ENCODE peak calls at places on chromosome 22, in four cellular contexts. Y, T, N and O are unnamed samples.

GRCh38 chr22:23070418-23071162 is at the start of gene GNAZ:
- DNase-seq in Y (no peak), T (peak; percentile 70), N (peak; percentile 11), O (peak; percentile 74)

GRCh38 chr22:48535868-48536690 is 1291.6 kb downstream of the BRD1 start:
- DNase-seq in Y (no peak), T (no peak), N (no peak), O (no peak)

GRCh38 chr22:37454857-37455686 is 27.8 kb upstream of the ELFN2 start:
- DNase-seq in Y (no peak), T (no peak), N (no peak), O (no peak)

GRCh38 chr22:37082251-37082650 is 27.3 kb downstream of the TMPRSS6 start:
- DNase-seq in Y (no peak), T (no peak), N (no peak), O (no peak)

GRCh38 chr22:37906364-37907008 is 389 bp downstream of the MICALL1 start:
- DNase-seq in Y (no peak), T (no peak), N (peak; percentile 28), O (no peak)

GRCh38 chr22:37560682-37561208 is 465 bp downstream of the CDC42EP1 start:
- DNase-seq in Y (no peak), T (peak; percentile 82), N (no peak), O (peak; percentile 81)

GRCh38 chr22:49365910-49366309 is 461.8 kb downstream of the BRD1 start:
- DNase-seq in Y (no peak), T (peak; percentile 33), N (no peak), O (peak; percentile 31)

GRCh38 chr22:29994027-29994715 is 86.1 kb upstream of the HORMAD2 start:
- DNase-seq in Y (no peak), T (no peak), N (no peak), O (no peak)

GRCh38 chr22:24938741-24939341 is 7.7 kb downstream of the LHFPL7 start:
- DNase-seq in Y (peak; percentile 39), T (no peak), N (peak; percentile 25), O (no peak)

GRCh38 chr22:49716441-49716840 is 111.2 kb downstream of the BRD1 start:
- DNase-seq in Y (no peak), T (no peak), N (no peak), O (no peak)

GRCh38 chr22:23591203-23591791 is 11.2 kb upstream of the IGLL1 start:
- DNase-seq in Y (peak; percentile 59), T (peak; percentile 77), N (peak; percentile 50), O (no peak)

GRCh38 chr22:22573047-22573889 is 14.2 kb upstream of the PRAME start:
- DNase-seq in Y (no peak), T (no peak), N (no peak), O (no peak)

GRCh38 chr22:35369996-35370395 is 10.9 kb upstream of the HMOX1 start:
- DNase-seq in Y (no peak), T (no peak), N (no peak), O (no peak)

GRCh38 chr22:46465348-46465725 is 72.1 kb downstream of the CELSR1 start:
- DNase-seq in Y (no peak), T (no peak), N (no peak), O (no peak)

GRCh38 chr22:21628386-21629261 is 1.2 kb downstream of the YDJC start:
- DNase-seq in Y (no peak), T (no peak), N (no peak), O (no peak)

GRCh38 chr22:44444341-44445306 is 53.4 kb downstream of the RTL6 start:
- DNase-seq in Y (no peak), T (peak; percentile 49), N (no peak), O (no peak)

GRCh38 chr22:37354271-37355069 is 72.2 kb downstream of the CYTH4 start:
- DNase-seq in Y (no peak), T (no peak), N (no peak), O (no peak)